ENCODE peak calls at places on chromosome 6, in five cellular contexts. G is cardiac muscle cell, K is heart left ventricle, E is uterus, F is right lobe of liver. A is an unnamed sample.

GRCh38 chr6:112268011-112268410 is 13.6 kb upstream of the LAMA4 start:
- DNase-seq in F (no peak), E (no peak), G (no peak), K (no peak), A (no peak)

GRCh38 chr6:120355822-120356221 is 978.5 kb downstream of the TBC1D32 start:
- DNase-seq in F (no peak), E (no peak), G (no peak), K (no peak), A (peak; percentile 16)

GRCh38 chr6:117465691-117466090 is 16.8 kb upstream of the DCBLD1 start:
- DNase-seq in F (no peak), G (no peak), K (no peak), E (no peak), A (no peak)

GRCh38 chr6:26304213-26305096 is 60.5 kb upstream of the BTN3A2 start:
- DNase-seq in K (no peak), E (peak; percentile 34), F (no peak), G (no peak), A (peak; percentile 52)

GRCh38 chr6:48199502-48199901 is 88.5 kb upstream of the PTCHD4 start:
- DNase-seq in G (no peak), E (no peak), F (no peak), K (no peak), A (no peak)

GRCh38 chr6:36610576-36611336 is 16.6 kb downstream of the SRSF3 start:
- DNase-seq in E (no peak), G (no peak), F (no peak), K (no peak), A (peak; percentile 30)

GRCh38 chr6:37643851-37644672 is 53.6 kb downstream of the MDGA1 start:
- DNase-seq in K (peak; percentile 41), F (no peak), E (no peak), G (no peak), A (no peak)

GRCh38 chr6:132190097-132190814 is 211.0 kb downstream of the MOXD1 start:
- DNase-seq in K (no peak), G (no peak), E (no peak), F (no peak), A (no peak)

GRCh38 chr6:140855520-140855919 is 1277.2 kb upstream of the GJE1 start:
- DNase-seq in F (no peak), K (no peak), G (no peak), E (no peak), A (peak; percentile 41)

GRCh38 chr6:140441256-140441655 is 1066.8 kb upstream of the CITED2 start:
- DNase-seq in G (peak; percentile 84), E (peak; percentile 51), K (peak; percentile 77), F (peak; percentile 64), A (peak; percentile 56)

GRCh38 chr6:113381957-113382356 is 475.2 kb upstream of the MARCKS start:
- DNase-seq in K (no peak), F (no peak), G (peak; percentile 18), E (no peak), A (peak; percentile 48)

GRCh38 chr6:26457407-26457795 is 354 bp upstream of the BTN2A1 start:
- DNase-seq in E (peak; percentile 44), F (no peak), G (peak; percentile 48), K (no peak), A (no peak)

GRCh38 chr6:75094614-75095321 is 111.1 kb downstream of the COL12A1 start:
- DNase-seq in G (no peak), E (no peak), F (no peak), K (no peak), A (no peak)

GRCh38 chr6:104625536-104625935 is 234.2 kb downstream of the HACE1 start:
- DNase-seq in F (no peak), E (no peak), G (no peak), K (no peak), A (peak; percentile 99)

GRCh38 chr6:138593100-138593877 is 94.0 kb upstream of the NHSL1 start:
- DNase-seq in G (no peak), K (peak; percentile 69), E (peak; percentile 65), F (no peak), A (peak; percentile 94)

DNA sequence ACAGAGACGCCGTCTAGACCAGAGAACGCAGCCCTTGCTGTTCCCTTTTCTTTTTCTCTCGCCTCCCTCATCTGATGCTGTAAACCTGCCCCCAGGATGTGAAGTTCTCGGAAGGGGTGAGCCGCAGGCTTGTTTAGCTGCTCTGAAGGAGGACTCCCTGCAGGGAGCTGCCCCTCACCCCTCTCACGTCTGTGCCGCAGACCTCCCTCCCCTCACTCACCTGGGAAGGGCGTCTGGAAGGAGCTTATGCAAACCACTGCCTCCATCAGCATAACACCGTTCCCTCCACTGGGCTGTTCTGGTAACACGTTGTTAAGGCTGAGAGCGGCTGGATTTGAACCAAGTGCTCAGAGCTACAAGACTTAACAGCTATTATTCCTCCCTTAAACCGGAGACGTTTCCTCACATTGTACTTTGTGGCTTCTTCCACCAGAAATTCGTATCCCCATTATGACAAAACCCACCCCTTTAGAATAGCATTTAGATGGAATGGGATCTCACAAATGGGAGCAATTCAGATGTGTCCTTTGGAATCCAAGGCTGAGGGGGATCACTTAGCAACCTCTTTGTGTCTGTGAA is 99.8 kb downstream of the SMOC2 start:
- DNase-seq in G (no peak), K (no peak), F (no peak), E (no peak), A (no peak)
- TF ChIP-seq CTCF in G (no peak), K (no peak), F (no peak), E (no peak), A (no peak)

GRCh38 chr6:163282672-163283071 is 131.8 kb upstream of the QKI start:
- DNase-seq in G (no peak), F (no peak), K (no peak), E (no peak), A (no peak)
- H3K4me3 ChIP-seq in G (no peak overlapping the region), F (no peak overlapping the region), K (no peak overlapping the region), E (no peak overlapping the region), A (no peak overlapping the region)

GRCh38 chr6:52283111-52283510 is 1.4 kb downstream of the MCM3 start:
- DNase-seq in E (no peak), G (no peak), K (no peak), F (no peak), A (no peak)

GRCh38 chr6:52284131-52284459 is 447 bp downstream of the MCM3 start:
- DNase-seq in G (peak; percentile 81), K (peak; percentile 37), E (peak; percentile 30), F (no peak), A (no peak)

GRCh38 chr6:52286798-52287432 is 2.4 kb upstream of the MCM3 start:
- DNase-seq in E (peak; percentile 44), G (peak; percentile 69), F (peak; percentile 72), K (peak; percentile 66), A (peak; percentile 76)

GRCh38 chr6:52284460-52285173 is at the start of gene MCM3:
- DNase-seq in F (peak; percentile 98), E (peak; percentile 98), K (peak; percentile 98), G (peak; percentile 99), A (peak; percentile 99)

DNA sequence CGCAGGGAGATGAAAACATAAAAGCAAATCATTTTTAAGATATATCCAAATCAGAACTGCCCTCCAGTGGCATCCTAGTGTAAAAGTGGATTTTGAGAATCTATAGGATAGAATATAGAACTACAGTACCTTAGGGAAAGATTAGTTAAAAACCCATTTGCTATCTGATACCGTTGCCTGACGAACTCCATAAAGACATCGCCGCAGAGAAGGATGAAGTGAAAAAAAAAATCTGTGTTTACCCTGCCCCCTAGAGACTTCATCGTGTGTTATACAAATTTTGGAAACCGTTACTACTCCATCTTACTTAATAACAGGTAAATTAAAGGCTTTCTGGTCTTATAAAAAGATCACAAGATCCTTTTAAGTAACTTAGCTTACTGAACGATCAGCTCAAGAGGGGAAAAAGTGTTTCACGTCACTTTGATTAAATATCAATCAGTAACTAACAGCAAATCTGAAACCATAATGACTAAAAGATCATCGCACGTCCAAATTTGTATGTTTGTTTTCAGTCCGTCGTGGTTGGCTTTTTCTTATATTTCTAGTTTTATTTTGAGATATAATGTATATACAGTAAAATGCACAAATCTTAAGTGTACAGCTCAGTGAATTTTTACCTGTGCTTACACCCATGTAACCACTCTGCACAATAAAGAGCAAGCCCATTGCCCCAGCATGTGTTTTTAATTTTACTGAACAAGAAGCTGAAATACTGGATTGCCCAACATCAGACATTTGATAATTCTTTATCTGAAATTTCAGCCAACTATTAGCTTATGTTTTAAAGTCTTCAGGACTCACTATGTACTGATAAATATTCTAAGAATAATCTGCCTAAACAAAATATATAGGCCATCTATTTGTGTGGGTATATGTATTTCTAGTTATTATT is 879 bp upstream of the MCM3 start:
- DNase-seq in E (no peak), K (no peak), G (peak; percentile 17), F (no peak), A (no peak)
- TF ChIP-seq CTCF in E (no peak), K (no peak), G (peak; percentile 16), F (no peak), A (peak; percentile 14)

DNA sequence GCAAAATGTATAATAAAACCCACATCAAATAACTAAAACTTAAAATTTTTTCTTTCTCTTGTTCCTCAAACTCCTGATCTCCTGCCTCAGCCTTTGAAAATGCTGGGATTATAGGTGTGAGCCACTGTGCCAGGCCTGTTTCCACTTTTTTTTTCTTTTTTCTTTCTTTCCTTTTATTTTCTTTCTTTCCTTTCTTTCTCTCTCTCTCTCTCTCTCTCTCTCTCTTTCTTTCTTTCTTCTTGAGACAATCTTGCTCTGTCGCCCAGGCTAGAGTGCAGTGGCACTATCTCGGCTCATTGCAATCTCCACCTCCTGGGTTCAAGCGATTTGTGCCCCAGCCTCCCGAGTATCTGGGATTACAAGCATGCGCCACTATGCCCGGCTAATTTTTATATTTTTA is 164.6 kb downstream of the OR2B2 start:
- DNase-seq in K (no peak), F (no peak), E (no peak), G (no peak), A (no peak)
- H3K4me3 ChIP-seq in K (no peak overlapping the region), F (no peak overlapping the region), E (no peak overlapping the region), G (no peak overlapping the region), A (no peak overlapping the region)

GRCh38 chr6:166465671-166466087 is 82.9 kb upstream of the MPC1 start:
- DNase-seq in K (peak; percentile 50), E (peak; percentile 46), G (no peak), F (no peak), A (no peak)
- TF ChIP-seq CTCF in K (no peak), E (peak; percentile 32), G (no peak), F (no peak), A (no peak)